ENCODE peak calls at places on chromosomes 2 and 18, in seven cellular contexts. One of them, this sample, is unnamed.

GRCh38 chr2:230668184-230668938 is 44.3 kb upstream of the CAB39 start:
- DNase-seq in activated naive CD4-positive, alpha-beta T cell treated with anti-CD3 and anti-CD28 coated beads for 36 hours: peak; percentile 79
- DNase-seq in T-helper 9 cell: no peak
- DNase-seq in CD4-positive, alpha-beta memory T cell: no peak
- DNase-seq in HFFc6: no peak
- DNase-seq in T-helper 22 cell: no peak
- DNase-seq in right cardiac atrium: peak; percentile 68
- DNase-seq in this sample: no peak

GRCh38 chr2:238119756-238120462 is 18.6 kb upstream of the KLHL30 start:
- DNase-seq in HFFc6: no peak
- DNase-seq in CD4-positive, alpha-beta memory T cell: no peak
- DNase-seq in T-helper 9 cell: no peak
- DNase-seq in T-helper 22 cell: no peak
- DNase-seq in right cardiac atrium: peak; percentile 59
- DNase-seq in activated naive CD4-positive, alpha-beta T cell treated with anti-CD3 and anti-CD28 coated beads for 36 hours: no peak
- DNase-seq in this sample: peak; percentile 7

GRCh38 chr2:208047840-208048239 is 22.5 kb upstream of the PLEKHM3 start:
- DNase-seq in T-helper 9 cell: no peak
- DNase-seq in T-helper 22 cell: no peak
- DNase-seq in right cardiac atrium: no peak
- DNase-seq in activated naive CD4-positive, alpha-beta T cell treated with anti-CD3 and anti-CD28 coated beads for 36 hours: no peak
- DNase-seq in CD4-positive, alpha-beta memory T cell: no peak
- DNase-seq in HFFc6: no peak
- DNase-seq in this sample: no peak

GRCh38 chr2:182372661-182373060 is 54.2 kb downstream of the PDE1A start:
- DNase-seq in T-helper 22 cell: no peak
- DNase-seq in CD4-positive, alpha-beta memory T cell: no peak
- DNase-seq in activated naive CD4-positive, alpha-beta T cell treated with anti-CD3 and anti-CD28 coated beads for 36 hours: no peak
- DNase-seq in T-helper 9 cell: no peak
- DNase-seq in right cardiac atrium: no peak
- DNase-seq in HFFc6: peak; percentile 86
- DNase-seq in this sample: no peak

GRCh38 chr18:49343179-49343578 is 117.3 kb downstream of the DYM start:
- DNase-seq in right cardiac atrium: no peak
- DNase-seq in HFFc6: no peak
- DNase-seq in activated naive CD4-positive, alpha-beta T cell treated with anti-CD3 and anti-CD28 coated beads for 36 hours: no peak
- DNase-seq in CD4-positive, alpha-beta memory T cell: no peak
- DNase-seq in T-helper 22 cell: no peak
- DNase-seq in T-helper 9 cell: no peak
- DNase-seq in this sample: no peak

GRCh38 chr18:25493401-25493800 is 141.4 kb upstream of the ZNF521 start:
- DNase-seq in T-helper 22 cell: no peak
- DNase-seq in HFFc6: no peak
- DNase-seq in CD4-positive, alpha-beta memory T cell: no peak
- DNase-seq in right cardiac atrium: no peak
- DNase-seq in activated naive CD4-positive, alpha-beta T cell treated with anti-CD3 and anti-CD28 coated beads for 36 hours: no peak
- DNase-seq in T-helper 9 cell: no peak
- DNase-seq in this sample: no peak

GRCh38 chr18:34709631-34710429 is at the start of gene DTNA:
- DNase-seq in T-helper 9 cell: no peak
- DNase-seq in T-helper 22 cell: no peak
- DNase-seq in HFFc6: peak; percentile 96
- DNase-seq in CD4-positive, alpha-beta memory T cell: no peak
- DNase-seq in activated naive CD4-positive, alpha-beta T cell treated with anti-CD3 and anti-CD28 coated beads for 36 hours: no peak
- DNase-seq in right cardiac atrium: no peak
- DNase-seq in this sample: no peak

GRCh38 chr2:223941579-223942277 is 3.4 kb downstream of the WDFY1 start:
- DNase-seq in T-helper 9 cell: no peak
- DNase-seq in HFFc6: peak; percentile 75
- DNase-seq in T-helper 22 cell: no peak
- DNase-seq in right cardiac atrium: no peak
- DNase-seq in CD4-positive, alpha-beta memory T cell: peak; percentile 57
- DNase-seq in activated naive CD4-positive, alpha-beta T cell treated with anti-CD3 and anti-CD28 coated beads for 36 hours: peak; percentile 93
- DNase-seq in this sample: no peak

GRCh38 chr2:232420463-232421188 is 14.0 kb downstream of the ALPG start:
- DNase-seq in T-helper 22 cell: no peak
- DNase-seq in T-helper 9 cell: no peak
- DNase-seq in right cardiac atrium: no peak
- DNase-seq in HFFc6: no peak
- DNase-seq in activated naive CD4-positive, alpha-beta T cell treated with anti-CD3 and anti-CD28 coated beads for 36 hours: peak; percentile 44
- DNase-seq in CD4-positive, alpha-beta memory T cell: peak; percentile 9
- DNase-seq in this sample: no peak

GRCh38 chr2:239908744-239909143 is 116.4 kb downstream of the NDUFA10 start:
- DNase-seq in T-helper 22 cell: no peak
- DNase-seq in T-helper 9 cell: no peak
- DNase-seq in CD4-positive, alpha-beta memory T cell: no peak
- DNase-seq in right cardiac atrium: no peak
- DNase-seq in HFFc6: no peak
- DNase-seq in activated naive CD4-positive, alpha-beta T cell treated with anti-CD3 and anti-CD28 coated beads for 36 hours: no peak
- DNase-seq in this sample: no peak

GRCh38 chr2:223416826-223417610 is 185.1 kb downstream of the SCG2 start:
- DNase-seq in right cardiac atrium: peak; percentile 75
- DNase-seq in T-helper 9 cell: no peak
- DNase-seq in HFFc6: peak; percentile 15
- DNase-seq in CD4-positive, alpha-beta memory T cell: no peak
- DNase-seq in activated naive CD4-positive, alpha-beta T cell treated with anti-CD3 and anti-CD28 coated beads for 36 hours: no peak
- DNase-seq in T-helper 22 cell: no peak
- DNase-seq in this sample: no peak

GRCh38 chr2:30691948-30692828 is 115.1 kb downstream of the CAPN13 start:
- DNase-seq in T-helper 22 cell: no peak
- DNase-seq in CD4-positive, alpha-beta memory T cell: no peak
- DNase-seq in activated naive CD4-positive, alpha-beta T cell treated with anti-CD3 and anti-CD28 coated beads for 36 hours: peak; percentile 22
- DNase-seq in T-helper 9 cell: no peak
- DNase-seq in HFFc6: peak; percentile 22
- DNase-seq in right cardiac atrium: no peak
- DNase-seq in this sample: no peak

GRCh38 chr2:114442545-114442944 is at the start of gene DPP10:
- DNase-seq in right cardiac atrium: no peak
- DNase-seq in CD4-positive, alpha-beta memory T cell: no peak
- DNase-seq in HFFc6: no peak
- DNase-seq in activated naive CD4-positive, alpha-beta T cell treated with anti-CD3 and anti-CD28 coated beads for 36 hours: peak; percentile 31
- DNase-seq in T-helper 9 cell: no peak
- DNase-seq in T-helper 22 cell: no peak
- DNase-seq in this sample: no peak

GRCh38 chr2:226797989-226798421 is 1.6 kb downstream of the IRS1 start:
- DNase-seq in HFFc6: no peak
- DNase-seq in right cardiac atrium: peak; percentile 43
- DNase-seq in T-helper 22 cell: no peak
- DNase-seq in activated naive CD4-positive, alpha-beta T cell treated with anti-CD3 and anti-CD28 coated beads for 36 hours: no peak
- DNase-seq in CD4-positive, alpha-beta memory T cell: no peak
- DNase-seq in T-helper 9 cell: no peak
- DNase-seq in this sample: no peak

GRCh38 chr18:33711514-33711913 is 133.5 kb downstream of the ASXL3 start:
- DNase-seq in activated naive CD4-positive, alpha-beta T cell treated with anti-CD3 and anti-CD28 coated beads for 36 hours: no peak
- DNase-seq in right cardiac atrium: no peak
- DNase-seq in HFFc6: no peak
- DNase-seq in T-helper 22 cell: no peak
- DNase-seq in CD4-positive, alpha-beta memory T cell: no peak
- DNase-seq in T-helper 9 cell: no peak
- DNase-seq in this sample: no peak

GRCh38 chr2:30371772-30372373 is 75.2 kb upstream of the LCLAT1 start:
- DNase-seq in activated naive CD4-positive, alpha-beta T cell treated with anti-CD3 and anti-CD28 coated beads for 36 hours: no peak
- DNase-seq in HFFc6: peak; percentile 7
- DNase-seq in T-helper 22 cell: no peak
- DNase-seq in CD4-positive, alpha-beta memory T cell: no peak
- DNase-seq in right cardiac atrium: no peak
- DNase-seq in T-helper 9 cell: no peak
- DNase-seq in this sample: no peak

GRCh38 chr2:145123606-145124005 is 603.7 kb upstream of the ZEB2 start:
- DNase-seq in T-helper 9 cell: no peak
- DNase-seq in CD4-positive, alpha-beta memory T cell: no peak
- DNase-seq in activated naive CD4-positive, alpha-beta T cell treated with anti-CD3 and anti-CD28 coated beads for 36 hours: no peak
- DNase-seq in T-helper 22 cell: no peak
- DNase-seq in right cardiac atrium: peak; percentile 85
- DNase-seq in HFFc6: peak; percentile 22
- DNase-seq in this sample: no peak

GRCh38 chr2:29046321-29046720 is 28.0 kb downstream of the PCARE start:
- DNase-seq in HFFc6: no peak
- DNase-seq in CD4-positive, alpha-beta memory T cell: no peak
- DNase-seq in activated naive CD4-positive, alpha-beta T cell treated with anti-CD3 and anti-CD28 coated beads for 36 hours: no peak
- DNase-seq in T-helper 22 cell: no peak
- DNase-seq in right cardiac atrium: no peak
- DNase-seq in T-helper 9 cell: no peak
- DNase-seq in this sample: no peak

GRCh38 chr2:9311488-9311887 is 104.9 kb downstream of the ASAP2 start:
- DNase-seq in activated naive CD4-positive, alpha-beta T cell treated with anti-CD3 and anti-CD28 coated beads for 36 hours: no peak
- DNase-seq in T-helper 22 cell: no peak
- DNase-seq in CD4-positive, alpha-beta memory T cell: no peak
- DNase-seq in T-helper 9 cell: no peak
- DNase-seq in right cardiac atrium: peak; percentile 86
- DNase-seq in HFFc6: peak; percentile 93
- DNase-seq in this sample: no peak

GRCh38 chr2:154161286-154161685 is 289.6 kb downstream of the GALNT13 start:
- DNase-seq in T-helper 22 cell: no peak
- DNase-seq in right cardiac atrium: no peak
- DNase-seq in HFFc6: no peak
- DNase-seq in CD4-positive, alpha-beta memory T cell: no peak
- DNase-seq in T-helper 9 cell: no peak
- DNase-seq in activated naive CD4-positive, alpha-beta T cell treated with anti-CD3 and anti-CD28 coated beads for 36 hours: no peak
- DNase-seq in this sample: no peak

GRCh38 chr2:111176388-111176787 is 55.7 kb downstream of the BCL2L11 start:
- DNase-seq in T-helper 9 cell: no peak
- DNase-seq in activated naive CD4-positive, alpha-beta T cell treated with anti-CD3 and anti-CD28 coated beads for 36 hours: no peak
- DNase-seq in T-helper 22 cell: no peak
- DNase-seq in right cardiac atrium: no peak
- DNase-seq in CD4-positive, alpha-beta memory T cell: no peak
- DNase-seq in HFFc6: no peak
- DNase-seq in this sample: no peak

GRCh38 chr2:195848119-195848899 is 191.3 kb downstream of the SLC39A10 start:
- DNase-seq in T-helper 9 cell: no peak
- DNase-seq in right cardiac atrium: no peak
- DNase-seq in activated naive CD4-positive, alpha-beta T cell treated with anti-CD3 and anti-CD28 coated beads for 36 hours: no peak
- DNase-seq in CD4-positive, alpha-beta memory T cell: no peak
- DNase-seq in T-helper 22 cell: no peak
- DNase-seq in HFFc6: no peak
- DNase-seq in this sample: no peak

GRCh38 chr2:75491129-75491753 is 69.5 kb downstream of the EVA1A start:
- DNase-seq in right cardiac atrium: no peak
- DNase-seq in activated naive CD4-positive, alpha-beta T cell treated with anti-CD3 and anti-CD28 coated beads for 36 hours: no peak
- DNase-seq in HFFc6: no peak
- DNase-seq in T-helper 9 cell: no peak
- DNase-seq in T-helper 22 cell: no peak
- DNase-seq in CD4-positive, alpha-beta memory T cell: no peak
- DNase-seq in this sample: no peak

GRCh38 chr2:164625378-164625971 is 4.2 kb upstream of the GRB14 start:
- DNase-seq in T-helper 9 cell: no peak
- DNase-seq in activated naive CD4-positive, alpha-beta T cell treated with anti-CD3 and anti-CD28 coated beads for 36 hours: no peak
- DNase-seq in HFFc6: peak; percentile 62
- DNase-seq in T-helper 22 cell: no peak
- DNase-seq in right cardiac atrium: no peak
- DNase-seq in CD4-positive, alpha-beta memory T cell: no peak
- DNase-seq in this sample: no peak

This sample was measured in T-helper 17 cell.